ENCODE peak calls at places on chromosomes 2 and 18, in five cellular contexts. U, P, V, G and Q are unnamed samples.

GRCh38 chr2:47189635-47190034 is 34.5 kb upstream of the STPG4 start:
- DNase-seq in V (no peak), P (peak; percentile 94), G (no peak), U (no peak), Q (no peak)

GRCh38 chr2:238006500-238006899 is 39.7 kb downstream of the UBE2F start:
- DNase-seq in G (no peak), P (no peak), U (no peak), V (no peak), Q (no peak)

GRCh38 chr18:7926526-7926925 is 359.4 kb downstream of the PTPRM start:
- DNase-seq in V (no peak), G (no peak), U (peak; percentile 43), P (no peak), Q (peak; percentile 78)

GRCh38 chr2:62745891-62746481 is 40.5 kb downstream of the EHBP1 start:
- DNase-seq in V (no peak), G (no peak), U (no peak), P (no peak), Q (no peak)

GRCh38 chr2:24611626-24612025 is 120.6 kb downstream of the NCOA1 start:
- DNase-seq in V (no peak), P (no peak), G (no peak), U (no peak), Q (no peak)

GRCh38 chr2:235595420-235596010 is 101.7 kb downstream of the AGAP1 start:
- DNase-seq in U (peak; percentile 83), G (peak; percentile 68), V (peak; percentile 76), P (peak; percentile 76), Q (peak; percentile 78)

GRCh38 chr2:28726177-28726576 is 25.5 kb upstream of the PPP1CB start:
- DNase-seq in U (no peak), V (no peak), P (no peak), G (no peak), Q (no peak)

GRCh38 chr2:28343184-28343942 is 49.3 kb upstream of the FOSL2 start:
- DNase-seq in U (no peak), G (no peak), V (no peak), P (no peak), Q (no peak)

GRCh38 chr2:37776487-37776886 is 105.0 kb upstream of the CDC42EP3 start:
- DNase-seq in U (peak; percentile 38), P (peak; percentile 88), V (no peak), G (no peak), Q (peak; percentile 24)

GRCh38 chr2:177429688-177430325 is 37.2 kb downstream of the AGPS start:
- DNase-seq in P (peak; percentile 97), U (no peak), G (no peak), V (no peak), Q (no peak)

GRCh38 chr2:75627902-75628504 is 18.6 kb upstream of the MRPL19 start:
- DNase-seq in P (peak; percentile 82), U (peak; percentile 90), G (peak; percentile 82), V (peak; percentile 67), Q (peak; percentile 82)

GRCh38 chr2:160427629-160428424 is 65.8 kb downstream of the RBMS1 start:
- DNase-seq in U (no peak), V (peak; percentile 29), P (peak; percentile 76), G (peak; percentile 76), Q (no peak)

GRCh38 chr2:119760876-119761275 is 1.2 kb downstream of the PTPN4 start:
- DNase-seq in V (no peak), P (peak; percentile 53), U (peak; percentile 28), G (no peak), Q (no peak)

GRCh38 chr2:200308001-200308400 is 1.5 kb downstream of the SPATS2L start:
- DNase-seq in U (no peak), V (no peak), P (peak; percentile 59), G (no peak), Q (no peak)

GRCh38 chr2:134917219-134917957 is 1.2 kb upstream of the CCNT2 start:
- DNase-seq in G (peak; percentile 22), P (no peak), U (peak; percentile 20), V (peak; percentile 28), Q (peak; percentile 12)

GRCh38 chr18:13565228-13565627 is 161.1 kb downstream of the FAM210A start:
- DNase-seq in V (no peak), U (no peak), G (no peak), P (no peak), Q (no peak)

GRCh38 chr2:100260712-100261620 is 61.3 kb downstream of the LONRF2 start:
- DNase-seq in P (peak; percentile 83), V (peak; percentile 48), G (peak; percentile 47), U (peak; percentile 84), Q (peak; percentile 74)

GRCh38 chr2:19536136-19536535 is 177.7 kb upstream of the OSR1 start:
- DNase-seq in G (no peak), P (no peak), U (no peak), V (no peak), Q (no peak)

GRCh38 chr2:98412751-98413445 is 31.8 kb upstream of the INPP4A start:
- DNase-seq in U (peak; percentile 83), G (peak; percentile 69), V (peak; percentile 48), P (peak; percentile 58), Q (peak; percentile 61)

GRCh38 chr2:19887508-19887907 is 14.3 kb downstream of the TTC32 start:
- DNase-seq in U (no peak), G (no peak), V (peak; percentile 39), P (no peak), Q (no peak)

GRCh38 chr2:219434468-219434717 is 250 bp upstream of the SPEG start:
- DNase-seq in U (no peak), P (no peak), V (no peak), G (no peak), Q (no peak)

GRCh38 chr2:219435701-219436100 is 1.1 kb downstream of the SPEG start:
- DNase-seq in G (no peak), P (no peak), V (no peak), U (no peak), Q (no peak)

GRCh38 chr2:219436491-219436890 is 1.8 kb downstream of the SPEG start:
- DNase-seq in U (no peak), G (no peak), V (no peak), P (no peak), Q (no peak)

GRCh38 chr2:219434718-219435525 is at the start of gene SPEG:
- DNase-seq in G (no peak), V (no peak), U (no peak), P (no peak), Q (no peak)

GRCh38 chr2:219433666-219434467 is 776 bp upstream of the SPEG start:
- DNase-seq in G (peak; percentile 72), P (peak; percentile 50), V (peak; percentile 57), U (no peak), Q (peak; percentile 45)
- TF ChIP-seq CTCF in G (peak; percentile 66), P (peak; percentile 55), V (peak; percentile 44), U (peak; percentile 42), Q (no peak)

GRCh38 chr2:105575626-105576025 is 169.1 kb upstream of the NCK2 start:
- DNase-seq in G (no peak), V (no peak), U (no peak), P (no peak), Q (no peak)

GRCh38 chr2:105577762-105578161 is 166.9 kb upstream of the NCK2 start:
- DNase-seq in V (no peak), P (no peak), G (no peak), U (no peak), Q (no peak)

GRCh38 chr2:105578166-105578565 is 166.5 kb upstream of the NCK2 start:
- DNase-seq in V (peak; percentile 27), G (no peak), P (no peak), U (no peak), Q (no peak)

GRCh38 chr2:105576050-105576439 is 168.7 kb upstream of the NCK2 start:
- DNase-seq in V (no peak), U (no peak), P (no peak), G (no peak), Q (no peak)

DNA sequence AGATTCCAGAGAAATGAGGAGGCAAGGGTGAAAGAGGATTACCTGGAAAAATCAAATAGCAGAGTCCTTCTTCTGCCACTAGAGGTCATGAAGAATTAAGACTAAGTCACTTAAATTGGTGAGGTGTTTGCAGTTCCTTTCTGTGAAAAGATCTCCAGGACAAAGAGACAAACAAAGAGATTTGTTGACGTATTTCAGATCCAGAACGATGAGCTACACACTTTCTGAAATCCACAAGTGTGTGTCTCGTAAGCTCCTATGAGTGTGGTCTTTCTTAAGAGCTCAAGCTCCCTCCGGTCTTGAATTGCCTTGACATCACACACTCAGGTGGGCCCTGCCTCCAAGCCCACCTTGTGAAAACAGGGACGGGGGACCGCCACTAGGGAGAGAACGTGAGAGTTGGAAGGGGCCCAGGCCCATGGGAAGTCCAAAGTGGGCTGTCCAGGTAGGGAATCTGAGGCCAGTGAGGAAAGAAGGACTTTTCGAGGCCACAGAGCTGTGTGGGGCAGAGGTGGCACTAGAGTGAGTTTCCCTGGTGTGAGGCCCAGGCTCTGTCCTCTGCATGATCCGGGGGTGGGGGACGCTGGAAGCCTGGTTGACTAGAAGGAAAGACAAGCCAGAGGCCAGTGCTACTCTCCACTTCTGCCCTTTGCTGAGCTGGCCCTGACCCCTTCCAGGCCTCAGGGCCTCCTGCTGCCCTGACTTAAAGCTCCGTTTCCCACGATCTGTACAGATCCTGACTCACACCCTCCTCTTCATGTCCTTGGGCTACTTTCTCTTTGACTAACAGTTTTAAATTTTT is 168.1 kb upstream of the NCK2 start:
- DNase-seq in P (peak; percentile 48), V (no peak), G (no peak), U (peak; percentile 53), Q (peak; percentile 23)
- TF ChIP-seq CTCF in P (peak; percentile 52), V (peak; percentile 60), G (peak; percentile 73), U (peak; percentile 63), Q (peak; percentile 61)

DNA sequence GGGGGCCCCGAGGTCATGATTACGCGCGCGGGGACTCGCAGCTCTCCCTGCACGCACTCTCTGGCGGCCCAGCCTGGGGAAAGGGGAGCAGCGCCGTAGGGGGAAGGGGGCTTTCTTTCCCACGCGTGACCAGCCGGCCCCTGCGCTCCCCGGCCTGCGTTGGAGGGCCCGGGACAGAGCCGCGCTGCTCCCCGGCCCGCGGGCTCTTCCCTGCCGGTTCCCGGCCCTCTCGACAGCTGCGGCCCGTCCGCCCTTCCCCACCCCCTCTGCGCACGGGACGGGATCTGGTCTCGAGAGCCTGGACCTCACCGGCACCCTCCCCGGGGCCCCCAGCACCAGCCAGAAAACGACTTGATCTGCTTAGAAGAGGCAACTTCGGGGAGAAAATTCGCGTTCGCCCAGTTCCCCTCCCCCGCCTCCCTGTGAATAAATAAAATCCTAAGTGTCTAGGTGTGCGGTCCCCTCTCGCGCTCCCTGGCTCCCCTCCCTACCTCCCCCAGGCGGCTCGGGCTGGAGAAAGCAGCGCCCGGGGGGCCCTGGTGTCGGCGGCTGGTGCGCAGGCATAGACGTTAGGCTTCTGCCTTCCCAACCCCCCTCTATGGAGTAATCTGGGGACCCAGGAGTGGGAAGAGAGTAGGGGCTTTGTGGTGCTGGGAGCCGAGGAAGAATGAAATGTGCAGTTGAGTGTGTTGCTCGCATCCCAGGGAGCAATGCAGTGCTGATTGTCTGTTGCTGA is 793 bp upstream of the FIGN start:
- DNase-seq in P (peak; percentile 48), U (peak; percentile 78), V (peak; percentile 9), G (no peak), Q (peak; percentile 74)
- TF ChIP-seq CTCF in P (peak; percentile 49), U (peak; percentile 19), V (no peak), G (no peak), Q (peak; percentile 27)

DNA sequence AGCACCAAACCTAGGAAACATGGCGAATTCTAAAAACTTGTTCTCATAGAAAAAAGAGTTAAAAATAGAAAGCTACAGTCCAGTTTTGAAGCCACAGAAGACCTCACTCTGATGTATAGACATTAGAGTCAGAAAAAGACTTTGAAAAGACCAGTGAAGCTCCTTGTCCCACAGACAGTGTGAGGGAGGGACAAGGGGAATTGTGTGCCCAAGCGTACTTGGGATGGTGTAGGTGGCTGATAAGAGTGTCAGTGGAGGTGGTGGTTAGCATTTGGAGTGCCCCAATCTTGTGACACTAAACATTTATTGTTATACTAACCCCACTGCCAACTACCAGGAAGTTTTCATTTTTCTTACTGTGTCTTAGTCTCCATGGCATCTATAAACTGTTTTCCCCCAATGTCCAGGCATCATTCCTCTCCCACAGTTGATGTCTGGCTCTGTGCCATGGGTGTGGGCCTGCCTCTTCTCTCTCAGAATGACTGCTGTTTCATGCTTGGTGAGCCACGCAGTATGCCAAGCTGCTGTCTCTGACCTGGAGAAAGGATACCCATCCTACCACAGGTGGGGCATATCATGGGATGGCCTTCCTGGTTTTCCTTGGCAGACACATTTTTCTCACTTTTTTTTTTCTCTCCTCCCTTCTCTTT is 161.4 kb downstream of the RPIA start:
- DNase-seq in V (no peak), G (no peak), U (no peak), P (no peak), Q (peak; percentile 33)
- TF ChIP-seq CTCF in V (no peak), G (no peak), U (no peak), P (no peak), Q (no peak)